ENCODE peak calls at places on chromosomes 7 and 10, in ten cellular contexts. T is ovary, J is A549, H is HepG2, M is uterus, G is lower leg skin, C is sigmoid colon, O is NB4, Y is upper lobe of left lung, F is right lobe of liver. E is an unnamed sample.
A peak's percentile ranks its signal among the peaks of the same experiment; 100 is the strongest.

GRCh38 chr10:71819985-71820384 is 31.1 kb downstream of the PSAP start:
- DNase-seq in T (no peak), J (no peak), H (no peak), M (no peak), G (no peak), C (no peak), O (no peak), Y (no peak), F (no peak), E (no peak)

GRCh38 chr7:16066805-16067459 is 354.4 kb downstream of the CRPPA start:
- DNase-seq in T (no peak), J (no peak), H (no peak), M (no peak), G (no peak), C (no peak), O (no peak), Y (no peak), F (no peak), E (no peak)

GRCh38 chr7:699260-700170 is 27.0 kb upstream of the DNAAF5 start:
- DNase-seq in T (no peak), J (no peak), H (no peak), M (no peak), G (no peak), C (peak; percentile 63), O (no peak), Y (no peak), F (peak; percentile 27), E (no peak)

GRCh38 chr7:116591202-116592040 is 66.6 kb downstream of the CAV1 start:
- DNase-seq in T (no peak), J (peak; percentile 42), H (no peak), M (no peak), G (no peak), C (no peak), O (peak; percentile 20), Y (no peak), F (no peak), E (no peak)

GRCh38 chr10:488933-489215 is 200.6 kb downstream of the DIP2C start:
- DNase-seq in T (no peak), J (no peak), H (no peak), M (no peak), G (no peak), C (no peak), O (no peak), Y (no peak), F (no peak), E (no peak)

GRCh38 chr7:150307904-150308303 is 15.3 kb upstream of the LRRC61 start:
- DNase-seq in T (no peak), J (no peak), H (no peak), M (no peak), G (no peak), C (no peak), O (no peak), Y (no peak), F (no peak), E (no peak)

GRCh38 chr7:132075573-132075972 is 500.7 kb downstream of the PLXNA4 start:
- DNase-seq in T (no peak), J (no peak), H (no peak), M (no peak), G (no peak), C (no peak), O (no peak), Y (no peak), F (no peak), E (no peak)

GRCh38 chr10:99582255-99582770 is 37.9 kb downstream of the SLC25A28 start:
- DNase-seq in T (no peak), J (no peak), H (no peak), M (no peak), G (no peak), C (no peak), O (no peak), Y (no peak), F (no peak), E (no peak)

DNA sequence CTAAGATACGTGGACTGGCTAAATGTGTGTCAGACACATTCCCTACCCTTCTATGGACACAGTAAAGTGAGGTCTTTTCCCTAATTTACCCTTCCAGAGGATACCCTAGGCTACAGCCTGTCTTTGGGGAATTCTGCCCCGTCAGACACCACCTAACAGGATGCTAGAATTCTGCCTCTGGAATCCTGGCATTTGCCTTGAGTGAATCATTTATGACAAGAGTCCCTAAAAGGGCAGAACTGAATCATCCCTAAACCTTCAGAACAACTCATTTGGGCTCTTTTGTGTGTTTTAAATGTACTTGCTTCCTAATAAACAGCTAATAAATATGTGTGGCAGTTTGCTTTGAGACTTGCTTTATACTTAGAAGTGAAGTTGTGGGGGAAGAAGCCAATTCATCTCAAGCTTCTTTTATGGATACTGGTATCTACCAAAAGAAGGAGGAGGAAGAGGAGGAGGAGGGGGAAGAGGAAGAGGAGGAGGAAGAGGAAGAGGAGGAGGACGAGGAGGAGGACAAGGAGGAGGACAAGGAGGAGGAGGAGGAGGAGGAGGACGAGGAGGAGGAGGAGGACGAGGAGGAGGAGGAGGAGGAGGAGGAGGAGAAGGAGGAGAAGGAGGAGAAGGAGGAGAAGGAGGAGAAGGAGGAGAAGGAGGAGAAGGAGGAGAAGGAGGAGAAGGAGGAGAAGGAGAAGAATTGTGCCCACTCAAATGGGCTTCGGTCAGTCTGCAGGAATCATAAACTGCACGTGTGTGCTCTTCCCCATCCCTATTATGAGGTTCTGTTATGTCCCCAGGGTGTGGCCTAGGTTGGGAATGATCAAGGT is 27.1 kb downstream of the PARP12 start:
- DNase-seq in T (no peak), J (peak; percentile 9), H (no peak), M (no peak), G (no peak), C (no peak), O (no peak), Y (no peak), F (no peak), E (no peak)
- H3K4me3 ChIP-seq in T (no peak overlapping the region), J (no peak overlapping the region), H (no peak overlapping the region), M (no peak overlapping the region), G (no peak overlapping the region), C (no peak overlapping the region), O (no peak overlapping the region), Y (no peak overlapping the region), F (no peak overlapping the region), E (no peak overlapping the region)

GRCh38 chr7:64312826-64313225 is 935 bp upstream of the ZNF736 start:
- DNase-seq in T (peak; percentile 61), J (no peak), H (no peak), M (no peak), G (no peak), C (no peak), O (no peak), Y (no peak), F (no peak), E (no peak)

GRCh38 chr7:64308019-64308275 is 5.8 kb upstream of the ZNF736 start:
- DNase-seq in T (no peak), J (no peak), H (no peak), M (no peak), G (no peak), C (no peak), O (no peak), Y (no peak), F (no peak), E (peak; percentile 16)

GRCh38 chr7:64314493-64315020 is 796 bp downstream of the ZNF736 start:
- DNase-seq in T (no peak), J (no peak), H (no peak), M (no peak), G (no peak), C (no peak), O (peak; percentile 35), Y (no peak), F (no peak), E (no peak)

GRCh38 chr7:64310426-64310825 is 3.3 kb upstream of the ZNF736 start:
- DNase-seq in T (no peak), J (no peak), H (no peak), M (no peak), G (no peak), C (no peak), O (no peak), Y (no peak), F (no peak), E (no peak)

GRCh38 chr7:64313740-64314491 is at the start of gene ZNF736:
- DNase-seq in T (peak; percentile 84), J (no peak), H (no peak), M (peak; percentile 86), G (peak; percentile 94), C (peak; percentile 95), O (peak; percentile 98), Y (peak; percentile 94), F (peak; percentile 90), E (peak; percentile 92)
- TF ChIP-seq POLR2A in T (peak; percentile 31), J (no peak), H (no peak), M (no peak), G (no peak), C (no peak), O (peak; percentile 92), Y (no peak), F (peak; percentile 48), E (peak; percentile 64)

DNA sequence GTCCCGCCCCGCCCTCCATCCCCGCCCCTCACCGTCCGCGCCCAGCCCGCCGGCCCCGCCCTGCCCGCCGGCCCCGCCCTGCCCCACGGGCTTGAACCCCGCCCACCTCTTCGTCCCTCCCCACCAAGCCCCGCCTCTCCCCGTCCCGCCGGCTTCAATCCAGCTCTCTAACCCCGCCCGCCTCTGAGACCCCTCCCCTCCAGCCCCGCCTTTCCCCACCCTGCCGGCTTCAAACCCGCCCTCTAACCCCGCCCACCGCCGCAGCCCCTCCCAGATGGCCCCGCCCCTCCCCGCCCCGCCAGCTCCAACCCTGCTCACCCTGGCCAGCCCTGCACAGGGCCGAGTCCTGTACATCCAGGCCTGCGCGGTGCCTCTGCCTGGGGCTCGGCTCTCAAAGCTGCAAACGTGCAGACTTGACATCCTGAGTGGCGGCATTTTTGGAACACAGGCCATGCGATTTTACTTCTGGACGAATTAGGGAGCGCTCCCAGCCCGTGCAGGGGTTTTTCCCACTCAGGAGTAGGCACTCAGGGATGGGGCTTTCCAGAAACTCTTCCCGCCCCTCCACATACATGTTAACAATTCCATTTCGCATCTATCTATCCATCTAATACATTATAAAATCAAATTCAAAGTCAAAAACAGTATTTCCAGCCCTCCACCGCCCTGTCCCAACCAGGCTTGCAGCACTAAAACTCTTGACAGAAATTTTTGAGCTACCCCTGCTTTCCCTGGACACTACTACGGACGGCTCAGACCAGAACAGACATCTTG is 475 bp upstream of the NMT2 start:
- DNase-seq in T (peak; percentile 99), J (peak; percentile 95), H (peak; percentile 72), M (peak; percentile 94), G (peak; percentile 94), C (peak; percentile 99), O (peak; percentile 87), Y (peak; percentile 97), F (peak; percentile 99), E (peak; percentile 92)
- H3K4me3 ChIP-seq in T (peak overlapping the region; percentile 5), J (peak overlapping the region; percentile 22), H (peak overlapping the region; percentile 62), M (no peak overlapping the region), G (no peak overlapping the region), C (no peak overlapping the region), O (no peak overlapping the region), Y (peak overlapping the region; percentile 31), F (no peak overlapping the region), E (no peak overlapping the region)

GRCh38 chr7:73844131-73844547 is 1.8 kb upstream of the METTL27 start:
- DNase-seq in T (no peak), J (no peak), H (no peak), M (no peak), G (no peak), C (no peak), O (no peak), Y (no peak), F (no peak), E (no peak)

GRCh38 chr7:73841689-73842247 is 548 bp downstream of the METTL27 start:
- DNase-seq in T (no peak), J (peak; percentile 69), H (no peak), M (no peak), G (no peak), C (no peak), O (no peak), Y (no peak), F (no peak), E (no peak)

GRCh38 chr7:73840715-73841379 is 1.5 kb downstream of the METTL27 start:
- DNase-seq in T (no peak), J (no peak), H (no peak), M (no peak), G (no peak), C (no peak), O (peak; percentile 44), Y (no peak), F (no peak), E (no peak)

GRCh38 chr7:73839743-73840714 is 2.3 kb downstream of the METTL27 start:
- DNase-seq in T (no peak), J (no peak), H (no peak), M (no peak), G (no peak), C (no peak), O (no peak), Y (no peak), F (no peak), E (no peak)

DNA sequence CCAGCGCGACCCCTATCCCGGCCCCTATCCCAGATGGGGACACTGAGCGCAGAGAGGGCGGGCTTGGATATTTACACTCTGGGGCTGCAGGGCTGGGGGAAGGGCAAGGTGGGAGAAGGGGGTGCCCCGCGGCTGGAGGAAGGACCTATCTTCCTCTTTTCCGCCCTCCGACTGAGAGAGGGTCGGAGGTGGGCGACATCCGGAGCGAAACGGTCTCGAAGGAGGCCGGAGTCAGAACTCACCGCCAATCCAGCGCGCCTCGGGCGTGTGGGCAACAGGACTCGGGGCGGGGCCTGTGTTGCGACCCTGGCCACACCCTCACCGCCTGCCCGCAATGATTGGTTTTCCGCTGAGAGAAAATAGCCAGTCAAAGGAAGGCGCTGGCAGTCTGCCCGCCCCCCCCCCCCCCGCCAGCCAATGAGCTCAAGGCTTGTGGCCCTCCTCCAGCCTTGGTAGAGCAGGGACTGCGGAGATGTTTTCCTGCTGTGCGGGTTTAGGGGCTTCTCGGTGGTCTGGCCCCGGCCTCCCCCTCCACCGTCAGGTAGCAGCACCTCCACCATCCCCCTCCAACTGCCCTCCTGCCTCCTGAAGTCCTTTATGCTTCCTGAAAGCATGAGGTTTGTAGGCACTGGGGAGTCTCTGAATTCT is at the start of gene METTL27:
- DNase-seq in T (peak; percentile 93), J (peak; percentile 92), H (peak; percentile 86), M (peak; percentile 93), G (peak; percentile 94), C (peak; percentile 97), O (peak; percentile 97), Y (peak; percentile 96), F (peak; percentile 95), E (peak; percentile 96)
- TF ChIP-seq POLR2A in T (peak; percentile 58), J (peak; percentile 67), H (peak; percentile 53), M (peak; percentile 33), G (no peak), C (peak; percentile 39), O (peak; percentile 48), Y (no peak), F (no peak), E (peak; percentile 13)